ENCODE peak calls at places on chromosome X, in eight cellular contexts. E, C, W, F, R, P, O and K are unnamed samples.

GRCh38 chrX:24619647-24620046 is 27.5 kb downstream of the PCYT1B start:
- DNase-seq in E (no peak), C (no peak), W (no peak), F (no peak), R (no peak), P (no peak), O (no peak), K (no peak)

GRCh38 chrX:149151805-149152757 is 353.0 kb downstream of the IDS start:
- DNase-seq in E (no peak), C (no peak), W (no peak), F (peak), R (no peak), P (no peak), O (no peak), K (no peak)

GRCh38 chrX:38900719-38901118 is 99.5 kb downstream of the MID1IP1 start:
- DNase-seq in E (no peak), C (no peak), W (no peak), F (no peak), R (no peak), P (no peak), O (no peak), K (no peak)

GRCh38 chrX:22397566-22397965 is 124.9 kb downstream of the CBLL2 start:
- DNase-seq in E (no peak), C (no peak), W (no peak), F (no peak), R (no peak), P (no peak), O (no peak), K (no peak)

GRCh38 chrX:56000169-56000568 is 232.0 kb upstream of the KLF8 start:
- DNase-seq in E (no peak), C (no peak), W (no peak), F (no peak), R (no peak), P (no peak), O (no peak), K (no peak)

GRCh38 chrX:130669233-130669632 is 233.8 kb downstream of the ENOX2 start:
- DNase-seq in E (no peak), C (no peak), W (no peak), F (no peak), R (no peak), P (no peak), O (no peak), K (no peak)

GRCh38 chrX:74670028-74670427 is 55.6 kb upstream of the RLIM start:
- DNase-seq in E (no peak), C (no peak), W (no peak), F (no peak), R (no peak), P (no peak), O (no peak), K (no peak)

GRCh38 chrX:9532349-9532748 is 67.5 kb downstream of the TBL1X start:
- DNase-seq in E (no peak), C (peak), W (no peak), F (no peak), R (no peak), P (no peak), O (no peak), K (no peak)

GRCh38 chrX:19793471-19793870 is 93.9 kb downstream of the SH3KBP1 start:
- DNase-seq in E (no peak), C (no peak), W (no peak), F (no peak), R (no peak), P (no peak), O (no peak), K (no peak)